ENCODE peak calls at places on chromosomes 4 and X, in six cellular contexts. One of them, this sample, is unnamed.

GRCh38 chr4:122052714-122053113 is 99.4 kb upstream of the BLTP1 start:
- DNase-seq in foreskin fibroblast: no peak
- DNase-seq in fibroblast of villous mesenchyme: no peak
- DNase-seq in Right ventricle myocardium superior: no peak
- DNase-seq in iris pigment epithelial cell: no peak
- DNase-seq in cortex of kidney: no peak
- DNase-seq in this sample: no peak

GRCh38 chrX:148269513-148269912 is 230.9 kb upstream of the AFF2 start:
- DNase-seq in iris pigment epithelial cell: no peak
- DNase-seq in cortex of kidney: no peak
- DNase-seq in foreskin fibroblast: no peak
- DNase-seq in Right ventricle myocardium superior: no peak
- DNase-seq in fibroblast of villous mesenchyme: no peak
- DNase-seq in this sample: no peak

GRCh38 chr4:145061325-145061920 is 36.6 kb downstream of the ANAPC10 start:
- DNase-seq in Right ventricle myocardium superior: no peak
- DNase-seq in foreskin fibroblast: peak
- DNase-seq in iris pigment epithelial cell: peak
- DNase-seq in fibroblast of villous mesenchyme: peak
- DNase-seq in cortex of kidney: no peak
- DNase-seq in this sample: peak

GRCh38 chr4:120977435-120977997 is 55.0 kb upstream of the PRDM5 start:
- DNase-seq in fibroblast of villous mesenchyme: peak
- DNase-seq in foreskin fibroblast: peak
- DNase-seq in Right ventricle myocardium superior: no peak
- DNase-seq in iris pigment epithelial cell: peak
- DNase-seq in cortex of kidney: no peak
- DNase-seq in this sample: peak

GRCh38 chrX:153776611-153777045 is 4.2 kb upstream of the SRPK3 start:
- DNase-seq in foreskin fibroblast: no peak
- DNase-seq in Right ventricle myocardium superior: peak
- DNase-seq in fibroblast of villous mesenchyme: no peak
- DNase-seq in cortex of kidney: no peak
- DNase-seq in iris pigment epithelial cell: no peak
- DNase-seq in this sample: no peak

GRCh38 chr4:17155486-17155885 is 257.0 kb upstream of the LDB2 start:
- DNase-seq in fibroblast of villous mesenchyme: peak
- DNase-seq in cortex of kidney: no peak
- DNase-seq in iris pigment epithelial cell: peak
- DNase-seq in foreskin fibroblast: peak
- DNase-seq in Right ventricle myocardium superior: no peak
- DNase-seq in this sample: no peak

GRCh38 chr4:3292571-3293409 is at the start of gene RGS12:
- DNase-seq in cortex of kidney: no peak
- DNase-seq in foreskin fibroblast: peak
- DNase-seq in fibroblast of villous mesenchyme: peak
- DNase-seq in iris pigment epithelial cell: peak
- DNase-seq in Right ventricle myocardium superior: peak
- DNase-seq in this sample: peak

GRCh38 chr4:118683513-118683912 is 1.7 kb upstream of the METTL14 start:
- DNase-seq in Right ventricle myocardium superior: no peak
- DNase-seq in cortex of kidney: no peak
- DNase-seq in iris pigment epithelial cell: no peak
- DNase-seq in foreskin fibroblast: no peak
- DNase-seq in fibroblast of villous mesenchyme: no peak
- DNase-seq in this sample: no peak

GRCh38 chrX:12770440-12770839 is 20.8 kb upstream of the PRPS2 start:
- DNase-seq in cortex of kidney: no peak
- DNase-seq in fibroblast of villous mesenchyme: peak
- DNase-seq in iris pigment epithelial cell: peak
- DNase-seq in Right ventricle myocardium superior: no peak
- DNase-seq in foreskin fibroblast: no peak
- DNase-seq in this sample: no peak

GRCh38 chr4:174538876-174539250 is 16.6 kb upstream of the HPGD start:
- DNase-seq in Right ventricle myocardium superior: no peak
- DNase-seq in fibroblast of villous mesenchyme: peak
- DNase-seq in cortex of kidney: no peak
- DNase-seq in iris pigment epithelial cell: no peak
- DNase-seq in foreskin fibroblast: no peak
- DNase-seq in this sample: no peak

GRCh38 chrX:9310596-9310995 is 154.3 kb upstream of the TBL1X start:
- DNase-seq in fibroblast of villous mesenchyme: peak
- DNase-seq in iris pigment epithelial cell: peak
- DNase-seq in Right ventricle myocardium superior: no peak
- DNase-seq in foreskin fibroblast: peak
- DNase-seq in cortex of kidney: no peak
- DNase-seq in this sample: no peak

GRCh38 chrX:134670241-134670811 is 12.1 kb upstream of the PLAC1 start:
- DNase-seq in Right ventricle myocardium superior: no peak
- DNase-seq in fibroblast of villous mesenchyme: peak
- DNase-seq in cortex of kidney: no peak
- DNase-seq in foreskin fibroblast: peak
- DNase-seq in iris pigment epithelial cell: peak
- DNase-seq in this sample: no peak

GRCh38 chrX:141314441-141314840 is 72.1 kb upstream of the SPANXC start:
- DNase-seq in foreskin fibroblast: no peak
- DNase-seq in fibroblast of villous mesenchyme: peak
- DNase-seq in Right ventricle myocardium superior: no peak
- DNase-seq in cortex of kidney: no peak
- DNase-seq in iris pigment epithelial cell: peak
- DNase-seq in this sample: no peak

GRCh38 chr4:183504930-183505555 is at the start of gene ING2:
- DNase-seq in foreskin fibroblast: peak
- DNase-seq in Right ventricle myocardium superior: no peak
- DNase-seq in cortex of kidney: no peak
- DNase-seq in iris pigment epithelial cell: peak
- DNase-seq in fibroblast of villous mesenchyme: no peak
- DNase-seq in this sample: peak

GRCh38 chrX:48698306-48698705 is 1.8 kb downstream of the SUV39H1 start:
- DNase-seq in iris pigment epithelial cell: no peak
- DNase-seq in foreskin fibroblast: no peak
- DNase-seq in Right ventricle myocardium superior: no peak
- DNase-seq in fibroblast of villous mesenchyme: no peak
- DNase-seq in cortex of kidney: no peak
- DNase-seq in this sample: no peak

GRCh38 chr4:12319765-12320164 is 891.1 kb upstream of the HS3ST1 start:
- DNase-seq in cortex of kidney: no peak
- DNase-seq in Right ventricle myocardium superior: no peak
- DNase-seq in iris pigment epithelial cell: no peak
- DNase-seq in fibroblast of villous mesenchyme: no peak
- DNase-seq in foreskin fibroblast: no peak
- DNase-seq in this sample: no peak

GRCh38 chrX:2640436-2641150 is 50.5 kb upstream of the CD99 start:
- DNase-seq in iris pigment epithelial cell: no peak
- DNase-seq in foreskin fibroblast: no peak
- DNase-seq in fibroblast of villous mesenchyme: no peak
- DNase-seq in Right ventricle myocardium superior: no peak
- DNase-seq in cortex of kidney: no peak
- DNase-seq in this sample: no peak

GRCh38 chr4:52701207-52701606 is 42.1 kb upstream of the USP46 start:
- DNase-seq in iris pigment epithelial cell: no peak
- DNase-seq in Right ventricle myocardium superior: no peak
- DNase-seq in fibroblast of villous mesenchyme: no peak
- DNase-seq in cortex of kidney: no peak
- DNase-seq in foreskin fibroblast: no peak
- DNase-seq in this sample: no peak

GRCh38 chrX:19350831-19351447 is 7.2 kb downstream of the PDHA1 start:
- DNase-seq in iris pigment epithelial cell: no peak
- DNase-seq in cortex of kidney: no peak
- DNase-seq in fibroblast of villous mesenchyme: no peak
- DNase-seq in foreskin fibroblast: no peak
- DNase-seq in Right ventricle myocardium superior: no peak
- DNase-seq in this sample: no peak

GRCh38 chr4:136012250-136012649 is 1520.0 kb downstream of the PCDH18 start:
- DNase-seq in Right ventricle myocardium superior: no peak
- DNase-seq in fibroblast of villous mesenchyme: peak
- DNase-seq in cortex of kidney: no peak
- DNase-seq in iris pigment epithelial cell: peak
- DNase-seq in foreskin fibroblast: peak
- DNase-seq in this sample: no peak

GRCh38 chrX:145821291-145821897 is 3.8 kb downstream of the SLITRK2 start:
- DNase-seq in fibroblast of villous mesenchyme: no peak
- DNase-seq in iris pigment epithelial cell: no peak
- DNase-seq in foreskin fibroblast: no peak
- DNase-seq in Right ventricle myocardium superior: no peak
- DNase-seq in cortex of kidney: no peak
- DNase-seq in this sample: no peak

GRCh38 chrX:29466441-29466840 is 748.9 kb upstream of the MAGEB2 start:
- DNase-seq in fibroblast of villous mesenchyme: no peak
- DNase-seq in Right ventricle myocardium superior: no peak
- DNase-seq in cortex of kidney: no peak
- DNase-seq in foreskin fibroblast: no peak
- DNase-seq in iris pigment epithelial cell: peak
- DNase-seq in this sample: peak

GRCh38 chr4:42555828-42556227 is 101.1 kb downstream of the ATP8A1 start:
- DNase-seq in iris pigment epithelial cell: peak
- DNase-seq in Right ventricle myocardium superior: no peak
- DNase-seq in fibroblast of villous mesenchyme: no peak
- DNase-seq in cortex of kidney: no peak
- DNase-seq in foreskin fibroblast: peak
- DNase-seq in this sample: peak

GRCh38 chr4:52961666-52962412 is 99.7 kb downstream of the RASL11B start:
- DNase-seq in iris pigment epithelial cell: no peak
- DNase-seq in foreskin fibroblast: no peak
- DNase-seq in Right ventricle myocardium superior: no peak
- DNase-seq in cortex of kidney: no peak
- DNase-seq in fibroblast of villous mesenchyme: no peak
- DNase-seq in this sample: no peak

GRCh38 chrX:74500067-74500466 is 78.8 kb downstream of the SLC16A2 start:
- DNase-seq in iris pigment epithelial cell: no peak
- DNase-seq in Right ventricle myocardium superior: no peak
- DNase-seq in foreskin fibroblast: no peak
- DNase-seq in cortex of kidney: no peak
- DNase-seq in fibroblast of villous mesenchyme: no peak
- DNase-seq in this sample: no peak

GRCh38 chrX:134377537-134377936 is 82.4 kb upstream of the HPRT1 start:
- DNase-seq in cortex of kidney: no peak
- DNase-seq in foreskin fibroblast: peak
- DNase-seq in iris pigment epithelial cell: peak
- DNase-seq in fibroblast of villous mesenchyme: peak
- DNase-seq in Right ventricle myocardium superior: no peak
- DNase-seq in this sample: no peak

GRCh38 chrX:38216642-38217041 is 4.0 kb downstream of the SRPX start:
- DNase-seq in foreskin fibroblast: no peak
- DNase-seq in iris pigment epithelial cell: no peak
- DNase-seq in cortex of kidney: no peak
- DNase-seq in fibroblast of villous mesenchyme: no peak
- DNase-seq in Right ventricle myocardium superior: no peak
- DNase-seq in this sample: no peak

GRCh38 chr4:107736924-107737448 is 17.0 kb upstream of the PAPSS1 start:
- DNase-seq in foreskin fibroblast: peak
- DNase-seq in iris pigment epithelial cell: peak
- DNase-seq in cortex of kidney: no peak
- DNase-seq in Right ventricle myocardium superior: no peak
- DNase-seq in fibroblast of villous mesenchyme: peak
- DNase-seq in this sample: no peak

GRCh38 chrX:7223271-7223670 is 75.3 kb upstream of the PUDP start:
- DNase-seq in fibroblast of villous mesenchyme: no peak
- DNase-seq in foreskin fibroblast: no peak
- DNase-seq in cortex of kidney: no peak
- DNase-seq in Right ventricle myocardium superior: no peak
- DNase-seq in iris pigment epithelial cell: no peak
- DNase-seq in this sample: no peak

GRCh38 chr4:142265946-142266345 is 580.2 kb downstream of the INPP4B start:
- DNase-seq in fibroblast of villous mesenchyme: no peak
- DNase-seq in Right ventricle myocardium superior: no peak
- DNase-seq in cortex of kidney: no peak
- DNase-seq in foreskin fibroblast: no peak
- DNase-seq in iris pigment epithelial cell: no peak
- DNase-seq in this sample: no peak

GRCh38 chr4:183256756-183257385 is 63.2 kb downstream of the CLDN22 start:
- DNase-seq in fibroblast of villous mesenchyme: peak
- DNase-seq in Right ventricle myocardium superior: peak
- DNase-seq in iris pigment epithelial cell: peak
- DNase-seq in foreskin fibroblast: peak
- DNase-seq in cortex of kidney: no peak
- DNase-seq in this sample: peak

GRCh38 chr4:173924561-173924960 is 358.9 kb downstream of the FBXO8 start:
- DNase-seq in fibroblast of villous mesenchyme: no peak
- DNase-seq in Right ventricle myocardium superior: no peak
- DNase-seq in iris pigment epithelial cell: no peak
- DNase-seq in cortex of kidney: no peak
- DNase-seq in foreskin fibroblast: no peak
- DNase-seq in this sample: no peak